ENCODE peak calls at places on chromosomes 3 and 15, in seven cellular contexts. One of them, this sample, is unnamed.

GRCh38 chr15:29451201-29451781 is 181.7 kb upstream of the NSMCE3 start:
- DNase-seq in SIG-M5: no peak
- DNase-seq in germinal center: no peak
- DNase-seq in naive thymus-derived CD4-positive, alpha-beta T cell: no peak
- DNase-seq in ureter: no peak
- DNase-seq in retina: peak; percentile 57
- DNase-seq in activated T-helper 1 cell treated with Interleukin-2 at 50 U/mL for 16 hours: no peak
- DNase-seq in this sample: no peak

GRCh38 chr15:92661069-92661468 is 5.5 kb upstream of the FAM174B start:
- DNase-seq in naive thymus-derived CD4-positive, alpha-beta T cell: no peak
- DNase-seq in activated T-helper 1 cell treated with Interleukin-2 at 50 U/mL for 16 hours: no peak
- DNase-seq in germinal center: no peak
- DNase-seq in retina: no peak
- DNase-seq in SIG-M5: no peak
- DNase-seq in ureter: no peak
- DNase-seq in this sample: no peak

GRCh38 chr15:36912311-36912712 is 188.0 kb downstream of the MEIS2 start:
- DNase-seq in germinal center: no peak
- DNase-seq in naive thymus-derived CD4-positive, alpha-beta T cell: no peak
- DNase-seq in retina: no peak
- DNase-seq in SIG-M5: no peak
- DNase-seq in activated T-helper 1 cell treated with Interleukin-2 at 50 U/mL for 16 hours: no peak
- DNase-seq in ureter: no peak
- DNase-seq in this sample: no peak

GRCh38 chr3:134362221-134362620 is 12.0 kb downstream of the AMOTL2 start:
- DNase-seq in activated T-helper 1 cell treated with Interleukin-2 at 50 U/mL for 16 hours: no peak
- DNase-seq in germinal center: no peak
- DNase-seq in naive thymus-derived CD4-positive, alpha-beta T cell: no peak
- DNase-seq in ureter: no peak
- DNase-seq in retina: no peak
- DNase-seq in SIG-M5: no peak
- DNase-seq in this sample: no peak

GRCh38 chr3:72698154-72698917 is 149.9 kb downstream of the SHQ1 start:
- DNase-seq in activated T-helper 1 cell treated with Interleukin-2 at 50 U/mL for 16 hours: no peak
- DNase-seq in retina: no peak
- DNase-seq in germinal center: no peak
- DNase-seq in ureter: no peak
- DNase-seq in SIG-M5: no peak
- DNase-seq in naive thymus-derived CD4-positive, alpha-beta T cell: no peak
- DNase-seq in this sample: no peak

GRCh38 chr3:49329201-49329600 is 10.7 kb downstream of the USP4 start:
- DNase-seq in retina: no peak
- DNase-seq in ureter: no peak
- DNase-seq in activated T-helper 1 cell treated with Interleukin-2 at 50 U/mL for 16 hours: no peak
- DNase-seq in germinal center: no peak
- DNase-seq in naive thymus-derived CD4-positive, alpha-beta T cell: no peak
- DNase-seq in SIG-M5: no peak
- DNase-seq in this sample: no peak

GRCh38 chr3:45631486-45631885 is 36.9 kb downstream of the LIMD1 start:
- DNase-seq in ureter: no peak
- DNase-seq in SIG-M5: no peak
- DNase-seq in activated T-helper 1 cell treated with Interleukin-2 at 50 U/mL for 16 hours: no peak
- DNase-seq in naive thymus-derived CD4-positive, alpha-beta T cell: no peak
- DNase-seq in retina: no peak
- DNase-seq in germinal center: no peak
- DNase-seq in this sample: no peak

GRCh38 chr3:55488398-55489055 is 1.4 kb upstream of the WNT5A start:
- DNase-seq in ureter: peak; percentile 84
- DNase-seq in naive thymus-derived CD4-positive, alpha-beta T cell: no peak
- DNase-seq in activated T-helper 1 cell treated with Interleukin-2 at 50 U/mL for 16 hours: no peak
- DNase-seq in SIG-M5: no peak
- DNase-seq in germinal center: peak; percentile 78
- DNase-seq in retina: peak; percentile 76
- DNase-seq in this sample: no peak

GRCh38 chr3:55751730-55752129 is 264.6 kb upstream of the WNT5A start:
- DNase-seq in germinal center: no peak
- DNase-seq in ureter: no peak
- DNase-seq in retina: no peak
- DNase-seq in activated T-helper 1 cell treated with Interleukin-2 at 50 U/mL for 16 hours: no peak
- DNase-seq in SIG-M5: no peak
- DNase-seq in naive thymus-derived CD4-positive, alpha-beta T cell: no peak
- DNase-seq in this sample: no peak

GRCh38 chr3:14773281-14773680 is 45.5 kb upstream of the FGD5 start:
- DNase-seq in germinal center: no peak
- DNase-seq in naive thymus-derived CD4-positive, alpha-beta T cell: no peak
- DNase-seq in activated T-helper 1 cell treated with Interleukin-2 at 50 U/mL for 16 hours: no peak
- DNase-seq in ureter: no peak
- DNase-seq in retina: no peak
- DNase-seq in SIG-M5: no peak
- DNase-seq in this sample: no peak

GRCh38 chr3:178975320-178975719 is 96.3 kb downstream of the ZMAT3 start:
- DNase-seq in activated T-helper 1 cell treated with Interleukin-2 at 50 U/mL for 16 hours: no peak
- DNase-seq in germinal center: no peak
- DNase-seq in SIG-M5: no peak
- DNase-seq in retina: no peak
- DNase-seq in ureter: no peak
- DNase-seq in naive thymus-derived CD4-positive, alpha-beta T cell: no peak
- DNase-seq in this sample: no peak

GRCh38 chr3:53236112-53236841 is 19.5 kb downstream of the TKT start:
- DNase-seq in retina: no peak
- DNase-seq in ureter: peak; percentile 73
- DNase-seq in activated T-helper 1 cell treated with Interleukin-2 at 50 U/mL for 16 hours: no peak
- DNase-seq in germinal center: no peak
- DNase-seq in naive thymus-derived CD4-positive, alpha-beta T cell: no peak
- DNase-seq in SIG-M5: no peak
- DNase-seq in this sample: no peak

GRCh38 chr3:14138878-14139659 is 14.2 kb downstream of the TMEM43 start:
- DNase-seq in germinal center: no peak
- DNase-seq in naive thymus-derived CD4-positive, alpha-beta T cell: no peak
- DNase-seq in ureter: no peak
- DNase-seq in retina: no peak
- DNase-seq in activated T-helper 1 cell treated with Interleukin-2 at 50 U/mL for 16 hours: no peak
- DNase-seq in SIG-M5: no peak
- DNase-seq in this sample: no peak

GRCh38 chr3:141127344-141128125 is 76.4 kb downstream of the SPSB4 start:
- DNase-seq in germinal center: no peak
- DNase-seq in ureter: no peak
- DNase-seq in SIG-M5: no peak
- DNase-seq in retina: no peak
- DNase-seq in naive thymus-derived CD4-positive, alpha-beta T cell: no peak
- DNase-seq in activated T-helper 1 cell treated with Interleukin-2 at 50 U/mL for 16 hours: no peak
- DNase-seq in this sample: no peak

GRCh38 chr15:90075420-90076289 is 26.6 kb downstream of the IDH2 start:
- DNase-seq in SIG-M5: no peak
- DNase-seq in germinal center: no peak
- DNase-seq in ureter: no peak
- DNase-seq in retina: no peak
- DNase-seq in naive thymus-derived CD4-positive, alpha-beta T cell: no peak
- DNase-seq in activated T-helper 1 cell treated with Interleukin-2 at 50 U/mL for 16 hours: no peak
- DNase-seq in this sample: no peak

GRCh38 chr15:55221090-55222011 is 24.6 kb upstream of the RSL24D1 start:
- DNase-seq in germinal center: peak; percentile 14
- DNase-seq in SIG-M5: peak; percentile 96
- DNase-seq in retina: no peak
- DNase-seq in activated T-helper 1 cell treated with Interleukin-2 at 50 U/mL for 16 hours: no peak
- DNase-seq in ureter: no peak
- DNase-seq in naive thymus-derived CD4-positive, alpha-beta T cell: no peak
- DNase-seq in this sample: no peak

GRCh38 chr3:97815149-97815917 is 6.5 kb upstream of the CRYBG3 start:
- DNase-seq in SIG-M5: no peak
- DNase-seq in naive thymus-derived CD4-positive, alpha-beta T cell: no peak
- DNase-seq in germinal center: no peak
- DNase-seq in ureter: no peak
- DNase-seq in retina: no peak
- DNase-seq in activated T-helper 1 cell treated with Interleukin-2 at 50 U/mL for 16 hours: peak; percentile 16
- DNase-seq in this sample: no peak

GRCh38 chr3:179713643-179714090 is 60.8 kb downstream of the USP13 start:
- DNase-seq in ureter: no peak
- DNase-seq in naive thymus-derived CD4-positive, alpha-beta T cell: no peak
- DNase-seq in germinal center: no peak
- DNase-seq in SIG-M5: no peak
- DNase-seq in retina: no peak
- DNase-seq in activated T-helper 1 cell treated with Interleukin-2 at 50 U/mL for 16 hours: no peak
- DNase-seq in this sample: no peak

GRCh38 chr15:89492111-89492641 is 4.2 kb downstream of the RHCG start:
- DNase-seq in germinal center: no peak
- DNase-seq in retina: no peak
- DNase-seq in ureter: no peak
- DNase-seq in activated T-helper 1 cell treated with Interleukin-2 at 50 U/mL for 16 hours: no peak
- DNase-seq in naive thymus-derived CD4-positive, alpha-beta T cell: no peak
- DNase-seq in SIG-M5: no peak
- DNase-seq in this sample: no peak

GRCh38 chr15:70466895-70467529 is 296.3 kb downstream of the UACA start:
- DNase-seq in ureter: peak; percentile 57
- DNase-seq in activated T-helper 1 cell treated with Interleukin-2 at 50 U/mL for 16 hours: peak; percentile 29
- DNase-seq in germinal center: peak; percentile 62
- DNase-seq in retina: peak; percentile 73
- DNase-seq in naive thymus-derived CD4-positive, alpha-beta T cell: peak; percentile 61
- DNase-seq in SIG-M5: no peak
- DNase-seq in this sample: no peak

GRCh38 chr3:176469694-176470205 is 727.5 kb downstream of the TBL1XR1 start:
- DNase-seq in SIG-M5: no peak
- DNase-seq in retina: no peak
- DNase-seq in ureter: no peak
- DNase-seq in germinal center: no peak
- DNase-seq in activated T-helper 1 cell treated with Interleukin-2 at 50 U/mL for 16 hours: no peak
- DNase-seq in naive thymus-derived CD4-positive, alpha-beta T cell: no peak
- DNase-seq in this sample: no peak

GRCh38 chr3:157405457-157405856 is 31.2 kb upstream of the PTX3 start:
- DNase-seq in SIG-M5: no peak
- DNase-seq in retina: no peak
- DNase-seq in germinal center: no peak
- DNase-seq in activated T-helper 1 cell treated with Interleukin-2 at 50 U/mL for 16 hours: no peak
- DNase-seq in naive thymus-derived CD4-positive, alpha-beta T cell: no peak
- DNase-seq in ureter: no peak
- DNase-seq in this sample: no peak

GRCh38 chr3:169623971-169624370 is 39.5 kb downstream of the MECOM start:
- DNase-seq in germinal center: no peak
- DNase-seq in naive thymus-derived CD4-positive, alpha-beta T cell: no peak
- DNase-seq in ureter: no peak
- DNase-seq in SIG-M5: no peak
- DNase-seq in activated T-helper 1 cell treated with Interleukin-2 at 50 U/mL for 16 hours: no peak
- DNase-seq in retina: no peak
- DNase-seq in this sample: no peak

GRCh38 chr3:118089563-118089962 is 945.1 kb downstream of the IGSF11 start:
- DNase-seq in activated T-helper 1 cell treated with Interleukin-2 at 50 U/mL for 16 hours: no peak
- DNase-seq in SIG-M5: no peak
- DNase-seq in germinal center: no peak
- DNase-seq in naive thymus-derived CD4-positive, alpha-beta T cell: no peak
- DNase-seq in ureter: no peak
- DNase-seq in retina: no peak
- DNase-seq in this sample: no peak

GRCh38 chr3:117611242-117611641 is 901.7 kb downstream of the TUSC7 start:
- DNase-seq in ureter: no peak
- DNase-seq in SIG-M5: no peak
- DNase-seq in germinal center: no peak
- DNase-seq in activated T-helper 1 cell treated with Interleukin-2 at 50 U/mL for 16 hours: no peak
- DNase-seq in naive thymus-derived CD4-positive, alpha-beta T cell: no peak
- DNase-seq in retina: no peak
- DNase-seq in this sample: peak; percentile 81

GRCh38 chr15:63977102-63977501 is 69.2 kb downstream of the DAPK2 start:
- DNase-seq in retina: no peak
- DNase-seq in naive thymus-derived CD4-positive, alpha-beta T cell: no peak
- DNase-seq in SIG-M5: no peak
- DNase-seq in germinal center: no peak
- DNase-seq in activated T-helper 1 cell treated with Interleukin-2 at 50 U/mL for 16 hours: no peak
- DNase-seq in ureter: no peak
- DNase-seq in this sample: no peak

GRCh38 chr15:93057618-93058017 is 31.4 kb downstream of the RGMA start:
- DNase-seq in germinal center: no peak
- DNase-seq in naive thymus-derived CD4-positive, alpha-beta T cell: no peak
- DNase-seq in activated T-helper 1 cell treated with Interleukin-2 at 50 U/mL for 16 hours: no peak
- DNase-seq in ureter: no peak
- DNase-seq in retina: no peak
- DNase-seq in SIG-M5: no peak
- DNase-seq in this sample: no peak

GRCh38 chr3:175404667-175405066 is 545.5 kb downstream of the NAALADL2 start:
- DNase-seq in SIG-M5: no peak
- DNase-seq in germinal center: no peak
- DNase-seq in ureter: no peak
- DNase-seq in retina: no peak
- DNase-seq in naive thymus-derived CD4-positive, alpha-beta T cell: no peak
- DNase-seq in activated T-helper 1 cell treated with Interleukin-2 at 50 U/mL for 16 hours: no peak
- DNase-seq in this sample: no peak

GRCh38 chr3:133444071-133444774 is 44.4 kb downstream of the BFSP2 start:
- DNase-seq in germinal center: no peak
- DNase-seq in naive thymus-derived CD4-positive, alpha-beta T cell: no peak
- DNase-seq in activated T-helper 1 cell treated with Interleukin-2 at 50 U/mL for 16 hours: no peak
- DNase-seq in SIG-M5: no peak
- DNase-seq in retina: no peak
- DNase-seq in ureter: no peak
- DNase-seq in this sample: peak; percentile 100

GRCh38 chr3:186451371-186451770 is 89.3 kb upstream of the DGKG start:
- DNase-seq in SIG-M5: no peak
- DNase-seq in naive thymus-derived CD4-positive, alpha-beta T cell: no peak
- DNase-seq in ureter: no peak
- DNase-seq in retina: no peak
- DNase-seq in activated T-helper 1 cell treated with Interleukin-2 at 50 U/mL for 16 hours: no peak
- DNase-seq in germinal center: no peak
- DNase-seq in this sample: no peak

GRCh38 chr3:20062996-20063395 is 22.8 kb downstream of the KAT2B start:
- DNase-seq in SIG-M5: no peak
- DNase-seq in germinal center: no peak
- DNase-seq in naive thymus-derived CD4-positive, alpha-beta T cell: no peak
- DNase-seq in retina: no peak
- DNase-seq in ureter: no peak
- DNase-seq in activated T-helper 1 cell treated with Interleukin-2 at 50 U/mL for 16 hours: no peak
- DNase-seq in this sample: no peak

GRCh38 chr15:23073890-23074631 is 34.7 kb upstream of the TUBGCP5 start:
- DNase-seq in retina: no peak
- DNase-seq in activated T-helper 1 cell treated with Interleukin-2 at 50 U/mL for 16 hours: no peak
- DNase-seq in SIG-M5: no peak
- DNase-seq in germinal center: no peak
- DNase-seq in ureter: no peak
- DNase-seq in naive thymus-derived CD4-positive, alpha-beta T cell: no peak
- DNase-seq in this sample: peak; percentile 1